ENCODE peak calls at places on chromosome 14, in eight cellular contexts. One of them, this sample, is unnamed.

GRCh38 chr14:24418492-24418873 is 11.0 kb downstream of the CBLN3 start:
- DNase-seq in nephron progenitor cell: no peak
- DNase-seq in AG10803: peak
- DNase-seq in bronchial epithelial cell: peak
- DNase-seq in neural progenitor cell: no peak
- DNase-seq in lung: no peak
- DNase-seq in esophagus squamous epithelium: no peak
- DNase-seq in B cell: no peak
- DNase-seq in this sample: no peak

GRCh38 chr14:97179573-97179972 is 382.4 kb downstream of the VRK1 start:
- DNase-seq in nephron progenitor cell: no peak
- DNase-seq in AG10803: no peak
- DNase-seq in bronchial epithelial cell: no peak
- DNase-seq in neural progenitor cell: no peak
- DNase-seq in lung: no peak
- DNase-seq in esophagus squamous epithelium: no peak
- DNase-seq in B cell: no peak
- DNase-seq in this sample: no peak

GRCh38 chr14:100524933-100525243 is 62.3 kb downstream of the BEGAIN start:
- DNase-seq in nephron progenitor cell: peak
- DNase-seq in AG10803: no peak
- DNase-seq in bronchial epithelial cell: no peak
- DNase-seq in neural progenitor cell: peak
- DNase-seq in lung: no peak
- DNase-seq in esophagus squamous epithelium: no peak
- DNase-seq in B cell: no peak
- DNase-seq in this sample: peak

GRCh38 chr14:69763761-69764510 is 3.0 kb upstream of the SRSF5 start:
- DNase-seq in nephron progenitor cell: no peak
- DNase-seq in AG10803: no peak
- DNase-seq in bronchial epithelial cell: peak
- DNase-seq in neural progenitor cell: no peak
- DNase-seq in lung: no peak
- DNase-seq in esophagus squamous epithelium: no peak
- DNase-seq in B cell: no peak
- DNase-seq in this sample: no peak

GRCh38 chr14:75334191-75335051 is 55.8 kb downstream of the FOS start:
- DNase-seq in nephron progenitor cell: no peak
- DNase-seq in AG10803: peak
- DNase-seq in bronchial epithelial cell: no peak
- DNase-seq in neural progenitor cell: no peak
- DNase-seq in lung: peak
- DNase-seq in esophagus squamous epithelium: no peak
- DNase-seq in B cell: peak
- DNase-seq in this sample: no peak

GRCh38 chr14:67533754-67534085 is 630 bp downstream of the PLEKHH1 start:
- DNase-seq in nephron progenitor cell: peak
- DNase-seq in AG10803: no peak
- DNase-seq in bronchial epithelial cell: no peak
- DNase-seq in neural progenitor cell: peak
- DNase-seq in lung: no peak
- DNase-seq in esophagus squamous epithelium: no peak
- DNase-seq in B cell: no peak
- DNase-seq in this sample: no peak

GRCh38 chr14:81402123-81402495 is 2.0 kb upstream of the STON2 start:
- DNase-seq in nephron progenitor cell: no peak
- DNase-seq in AG10803: peak
- DNase-seq in bronchial epithelial cell: peak
- DNase-seq in neural progenitor cell: no peak
- DNase-seq in lung: no peak
- DNase-seq in esophagus squamous epithelium: no peak
- DNase-seq in B cell: no peak
- DNase-seq in this sample: no peak

GRCh38 chr14:89481167-89481566 is 64.1 kb upstream of the FOXN3 start:
- DNase-seq in nephron progenitor cell: peak
- DNase-seq in AG10803: peak
- DNase-seq in bronchial epithelial cell: no peak
- DNase-seq in neural progenitor cell: no peak
- DNase-seq in lung: no peak
- DNase-seq in esophagus squamous epithelium: no peak
- DNase-seq in B cell: no peak
- DNase-seq in this sample: no peak

GRCh38 chr14:77109656-77110055 is 11.6 kb downstream of the CIPC start:
- DNase-seq in nephron progenitor cell: no peak
- DNase-seq in AG10803: no peak
- DNase-seq in bronchial epithelial cell: no peak
- DNase-seq in neural progenitor cell: no peak
- DNase-seq in lung: no peak
- DNase-seq in esophagus squamous epithelium: no peak
- DNase-seq in B cell: no peak
- DNase-seq in this sample: no peak

GRCh38 chr14:20494935-20495766 is 10.2 kb upstream of the RNASE10 start:
- DNase-seq in nephron progenitor cell: no peak
- DNase-seq in AG10803: peak
- DNase-seq in bronchial epithelial cell: peak
- DNase-seq in neural progenitor cell: no peak
- DNase-seq in lung: no peak
- DNase-seq in esophagus squamous epithelium: no peak
- DNase-seq in B cell: no peak
- DNase-seq in this sample: peak

GRCh38 chr14:59265808-59266207 is 77.3 kb downstream of the DAAM1 start:
- DNase-seq in nephron progenitor cell: no peak
- DNase-seq in AG10803: no peak
- DNase-seq in bronchial epithelial cell: peak
- DNase-seq in neural progenitor cell: no peak
- DNase-seq in lung: no peak
- DNase-seq in esophagus squamous epithelium: no peak
- DNase-seq in B cell: no peak
- DNase-seq in this sample: no peak

GRCh38 chr14:82313889-82314288 is 780.2 kb upstream of the SEL1L start:
- DNase-seq in nephron progenitor cell: no peak
- DNase-seq in AG10803: no peak
- DNase-seq in bronchial epithelial cell: no peak
- DNase-seq in neural progenitor cell: no peak
- DNase-seq in lung: no peak
- DNase-seq in esophagus squamous epithelium: no peak
- DNase-seq in B cell: no peak
- DNase-seq in this sample: no peak

GRCh38 chr14:55297611-55298323 is 26.5 kb downstream of the FBXO34 start:
- DNase-seq in nephron progenitor cell: no peak
- DNase-seq in AG10803: no peak
- DNase-seq in bronchial epithelial cell: peak
- DNase-seq in neural progenitor cell: no peak
- DNase-seq in lung: peak
- DNase-seq in esophagus squamous epithelium: no peak
- DNase-seq in B cell: no peak
- DNase-seq in this sample: no peak

GRCh38 chr14:61444215-61444768 is 122.9 kb downstream of the PRKCH start:
- DNase-seq in nephron progenitor cell: no peak
- DNase-seq in AG10803: no peak
- DNase-seq in bronchial epithelial cell: no peak
- DNase-seq in neural progenitor cell: no peak
- DNase-seq in lung: peak
- DNase-seq in esophagus squamous epithelium: no peak
- DNase-seq in B cell: no peak
- DNase-seq in this sample: no peak

GRCh38 chr14:71206766-71207371 is 299.6 kb downstream of the PCNX1 start:
- DNase-seq in nephron progenitor cell: no peak
- DNase-seq in AG10803: peak
- DNase-seq in bronchial epithelial cell: peak
- DNase-seq in neural progenitor cell: no peak
- DNase-seq in lung: no peak
- DNase-seq in esophagus squamous epithelium: no peak
- DNase-seq in B cell: no peak
- DNase-seq in this sample: peak

GRCh38 chr14:32252030-32252670 is 49.1 kb upstream of the RNU6-8 start:
- DNase-seq in nephron progenitor cell: peak
- DNase-seq in AG10803: peak
- DNase-seq in bronchial epithelial cell: peak
- DNase-seq in neural progenitor cell: peak
- DNase-seq in lung: peak
- DNase-seq in esophagus squamous epithelium: no peak
- DNase-seq in B cell: peak
- DNase-seq in this sample: peak

GRCh38 chr14:92531151-92531873 is 17.7 kb downstream of the RIN3 start:
- DNase-seq in nephron progenitor cell: no peak
- DNase-seq in AG10803: no peak
- DNase-seq in bronchial epithelial cell: no peak
- DNase-seq in neural progenitor cell: no peak
- DNase-seq in lung: no peak
- DNase-seq in esophagus squamous epithelium: no peak
- DNase-seq in B cell: no peak
- DNase-seq in this sample: no peak

GRCh38 chr14:102523200-102524025 is 13.8 kb upstream of the ANKRD9 start:
- DNase-seq in nephron progenitor cell: no peak
- DNase-seq in AG10803: no peak
- DNase-seq in bronchial epithelial cell: no peak
- DNase-seq in neural progenitor cell: no peak
- DNase-seq in lung: no peak
- DNase-seq in esophagus squamous epithelium: no peak
- DNase-seq in B cell: no peak
- DNase-seq in this sample: peak

GRCh38 chr14:96484391-96484790 is 17.8 kb upstream of the PAPOLA start:
- DNase-seq in nephron progenitor cell: no peak
- DNase-seq in AG10803: no peak
- DNase-seq in bronchial epithelial cell: no peak
- DNase-seq in neural progenitor cell: no peak
- DNase-seq in lung: no peak
- DNase-seq in esophagus squamous epithelium: no peak
- DNase-seq in B cell: no peak
- DNase-seq in this sample: no peak

GRCh38 chr14:42994001-42994736 is 1387.5 kb downstream of the LRFN5 start:
- DNase-seq in nephron progenitor cell: no peak
- DNase-seq in AG10803: no peak
- DNase-seq in bronchial epithelial cell: peak
- DNase-seq in neural progenitor cell: no peak
- DNase-seq in lung: no peak
- DNase-seq in esophagus squamous epithelium: no peak
- DNase-seq in B cell: no peak
- DNase-seq in this sample: no peak

GRCh38 chr14:66015046-66015780 is 471.0 kb upstream of the CCDC196 start:
- DNase-seq in nephron progenitor cell: peak
- DNase-seq in AG10803: no peak
- DNase-seq in bronchial epithelial cell: no peak
- DNase-seq in neural progenitor cell: no peak
- DNase-seq in lung: no peak
- DNase-seq in esophagus squamous epithelium: no peak
- DNase-seq in B cell: no peak
- DNase-seq in this sample: no peak

GRCh38 chr14:91356218-91356763 is 61.3 kb downstream of the CCDC88C start:
- DNase-seq in nephron progenitor cell: peak
- DNase-seq in AG10803: no peak
- DNase-seq in bronchial epithelial cell: no peak
- DNase-seq in neural progenitor cell: no peak
- DNase-seq in lung: no peak
- DNase-seq in esophagus squamous epithelium: no peak
- DNase-seq in B cell: no peak
- DNase-seq in this sample: no peak

DNA sequence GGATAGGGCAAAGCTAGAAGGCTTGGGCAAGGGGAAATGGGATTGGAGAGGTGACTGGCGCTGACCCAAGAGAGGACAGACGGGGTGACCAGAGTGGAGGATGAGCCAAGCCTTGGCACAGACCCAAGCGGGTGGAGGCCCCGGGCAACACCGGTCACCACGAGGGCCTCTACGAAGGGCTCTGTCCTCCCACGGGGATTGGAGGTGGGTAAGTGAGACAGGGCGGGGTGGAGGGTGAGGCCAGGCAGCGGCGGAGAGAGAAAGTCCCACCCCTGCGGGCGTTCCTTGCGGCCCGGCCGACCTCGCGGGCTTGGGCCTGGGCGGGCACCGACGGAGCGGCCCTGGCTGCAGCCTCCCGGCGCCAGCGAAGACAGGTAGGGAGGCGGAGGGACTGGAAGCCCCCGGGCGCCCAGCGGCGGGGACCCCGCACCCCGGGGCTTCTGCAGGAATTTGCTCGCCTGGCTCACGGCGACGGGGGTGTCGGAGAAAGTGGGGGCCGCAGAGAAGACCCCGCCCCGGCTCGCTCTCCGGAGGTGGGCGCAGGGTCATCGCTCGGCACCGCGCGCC is at the start of gene PAPLN:
- DNase-seq in nephron progenitor cell: no peak
- DNase-seq in AG10803: no peak
- DNase-seq in bronchial epithelial cell: no peak
- DNase-seq in neural progenitor cell: peak
- DNase-seq in lung: no peak
- DNase-seq in esophagus squamous epithelium: no peak
- DNase-seq in B cell: peak
- DNase-seq in this sample: no peak
- TF ChIP-seq CTCF in nephron progenitor cell: no peak
- TF ChIP-seq CTCF in AG10803: no peak
- TF ChIP-seq CTCF in bronchial epithelial cell: no peak
- TF ChIP-seq CTCF in neural progenitor cell: no peak
- TF ChIP-seq CTCF in lung: no peak
- TF ChIP-seq CTCF in esophagus squamous epithelium: no peak
- TF ChIP-seq CTCF in B cell: no peak
- TF ChIP-seq CTCF in this sample: no peak

DNA sequence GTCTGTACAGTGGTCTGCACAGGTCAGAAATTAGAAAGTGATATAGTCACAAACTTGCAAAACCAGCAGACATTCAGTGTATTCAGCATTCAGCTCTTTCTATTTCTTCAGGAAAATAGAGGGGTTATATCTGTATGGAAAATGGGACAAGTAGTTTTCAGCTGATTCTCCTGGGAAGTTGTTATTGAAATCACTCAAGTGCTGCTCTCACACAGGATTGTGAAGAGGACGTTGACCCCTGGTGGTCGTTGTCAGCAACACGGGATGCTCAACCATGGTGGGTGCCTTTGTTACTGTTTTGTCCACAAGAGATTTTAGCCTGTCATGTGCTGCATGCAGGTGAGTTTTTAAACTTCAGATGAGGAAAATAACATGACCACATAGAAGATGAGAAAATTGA is 981.8 kb downstream of the TMEM121 start:
- DNase-seq in nephron progenitor cell: no peak
- DNase-seq in AG10803: no peak
- DNase-seq in bronchial epithelial cell: no peak
- DNase-seq in neural progenitor cell: no peak
- DNase-seq in lung: no peak
- DNase-seq in esophagus squamous epithelium: no peak
- DNase-seq in B cell: no peak
- DNase-seq in this sample: peak
- TF ChIP-seq CTCF in nephron progenitor cell: no peak
- TF ChIP-seq CTCF in AG10803: no peak
- TF ChIP-seq CTCF in bronchial epithelial cell: no peak
- TF ChIP-seq CTCF in neural progenitor cell: no peak
- TF ChIP-seq CTCF in lung: no peak
- TF ChIP-seq CTCF in esophagus squamous epithelium: no peak
- TF ChIP-seq CTCF in B cell: no peak
- TF ChIP-seq CTCF in this sample: peak

GRCh38 chr14:104870368-104871144 is 5.5 kb downstream of the CEP170B start:
- DNase-seq in nephron progenitor cell: peak
- DNase-seq in AG10803: no peak
- DNase-seq in bronchial epithelial cell: no peak
- DNase-seq in neural progenitor cell: peak
- DNase-seq in lung: no peak
- DNase-seq in esophagus squamous epithelium: no peak
- DNase-seq in B cell: peak
- DNase-seq in this sample: no peak
- TF ChIP-seq CTCF in nephron progenitor cell: peak
- TF ChIP-seq CTCF in AG10803: peak
- TF ChIP-seq CTCF in bronchial epithelial cell: peak
- TF ChIP-seq CTCF in neural progenitor cell: peak
- TF ChIP-seq CTCF in lung: no peak
- TF ChIP-seq CTCF in esophagus squamous epithelium: peak
- TF ChIP-seq CTCF in B cell: peak
- TF ChIP-seq CTCF in this sample: peak

GRCh38 chr14:34539407-34540180 is at the start of gene EAPP:
- DNase-seq in nephron progenitor cell: peak
- DNase-seq in AG10803: peak
- DNase-seq in bronchial epithelial cell: peak
- DNase-seq in neural progenitor cell: peak
- DNase-seq in lung: peak
- DNase-seq in esophagus squamous epithelium: no peak
- DNase-seq in B cell: peak
- DNase-seq in this sample: peak
- TF ChIP-seq CTCF in nephron progenitor cell: no peak
- TF ChIP-seq CTCF in AG10803: no peak
- TF ChIP-seq CTCF in bronchial epithelial cell: no peak
- TF ChIP-seq CTCF in neural progenitor cell: no peak
- TF ChIP-seq CTCF in lung: no peak
- TF ChIP-seq CTCF in esophagus squamous epithelium: peak
- TF ChIP-seq CTCF in B cell: no peak
- TF ChIP-seq CTCF in this sample: no peak

This sample was measured in A673.